ENCODE peak calls at places on chromosomes 16 and 17, in five cellular contexts. T, J, F, W and E are unnamed samples.
A peak's percentile ranks its signal among the peaks of the same experiment; 100 is the strongest.

GRCh38 chr16:84183911-84184310 is 2.9 kb downstream of the TAF1C start:
- DNase-seq in J (no peak), T (no peak), W (no peak), F (peak; percentile 51), E (peak; percentile 38)

GRCh38 chr17:2937331-2938003 is 125.9 kb downstream of the OR1D5 start:
- DNase-seq in F (peak; percentile 42), J (peak; percentile 44), T (no peak), W (peak; percentile 59), E (no peak)

GRCh38 chr16:1964046-1964505 is 550 bp downstream of the RPS2 start:
- DNase-seq in J (peak; percentile 34), W (no peak), F (peak; percentile 39), T (peak; percentile 59), E (no peak)

GRCh38 chr17:31803494-31804213 is 55.4 kb downstream of the COPRS start:
- DNase-seq in W (no peak), T (peak; percentile 28), J (no peak), F (no peak), E (no peak)

GRCh38 chr17:18230288-18231141 is 5.1 kb downstream of the LLGL1 start:
- DNase-seq in J (no peak), T (no peak), W (no peak), F (no peak), E (no peak)

GRCh38 chr17:31431098-31431794 is 39.8 kb downstream of the RAB11FIP4 start:
- DNase-seq in J (no peak), F (no peak), T (no peak), W (no peak), E (no peak)

GRCh38 chr17:55416470-55417052 is 5.1 kb downstream of the MMD start:
- DNase-seq in T (no peak), F (no peak), W (no peak), J (peak; percentile 31), E (no peak)

GRCh38 chr16:54630284-54630967 is 300.2 kb upstream of the IRX5 start:
- DNase-seq in F (no peak), J (peak; percentile 1), W (no peak), T (no peak), E (no peak)

GRCh38 chr17:57338257-57338919 is 82.1 kb downstream of the MSI2 start:
- DNase-seq in W (no peak), T (no peak), J (no peak), F (no peak), E (no peak)

GRCh38 chr16:65909310-65910050 is 457.0 kb upstream of the CDH5 start:
- DNase-seq in W (no peak), T (no peak), J (no peak), F (no peak), E (no peak)

GRCh38 chr17:54899721-54900456 is 763 bp upstream of the TOM1L1 start:
- DNase-seq in W (peak; percentile 78), T (peak; percentile 25), J (no peak), F (no peak), E (no peak)

GRCh38 chr17:65723356-65723928 is 162.0 kb upstream of the AXIN2 start:
- DNase-seq in T (no peak), F (peak; percentile 46), J (peak; percentile 20), W (no peak), E (no peak)

GRCh38 chr16:85860413-85861094 is 38.4 kb upstream of the IRF8 start:
- DNase-seq in F (no peak), T (no peak), J (no peak), W (no peak), E (no peak)

GRCh38 chr17:57735707-57736106 is 9.4 kb downstream of the CCDC182 start:
- DNase-seq in T (no peak), J (no peak), W (peak; percentile 60), F (no peak), E (peak; percentile 88)

GRCh38 chr17:74881073-74881472 is 8.3 kb upstream of the FDXR start:
- DNase-seq in F (no peak), T (no peak), J (no peak), W (no peak), E (no peak)

GRCh38 chr16:21663889-21664647 is at the start of gene OTOA:
- DNase-seq in W (peak; percentile 74), T (peak; percentile 11), J (no peak), F (no peak), E (no peak)

GRCh38 chr16:9007177-9007794 is 43.6 kb upstream of the USP7 start:
- DNase-seq in W (no peak), F (no peak), J (peak; percentile 43), T (no peak), E (no peak)

GRCh38 chr16:47971225-47971624 is 184.6 kb downstream of the ABCC12 start:
- DNase-seq in W (peak; percentile 25), F (no peak), J (no peak), T (no peak), E (no peak)

GRCh38 chr16:30085820-30086219 is 5.9 kb downstream of the TBX6 start:
- DNase-seq in T (no peak), W (no peak), F (no peak), J (no peak), E (no peak)

GRCh38 chr16:30084816-30085159 is 6.9 kb downstream of the TBX6 start:
- DNase-seq in W (no peak), T (no peak), J (peak; percentile 30), F (no peak), E (no peak)

GRCh38 chr16:30085247-30085646 is 6.5 kb downstream of the TBX6 start:
- DNase-seq in F (no peak), W (peak; percentile 70), T (no peak), J (no peak), E (no peak)

GRCh38 chr16:30087181-30087898 is 4.4 kb downstream of the TBX6 start:
- DNase-seq in W (no peak), T (no peak), F (no peak), J (no peak), E (no peak)

DNA sequence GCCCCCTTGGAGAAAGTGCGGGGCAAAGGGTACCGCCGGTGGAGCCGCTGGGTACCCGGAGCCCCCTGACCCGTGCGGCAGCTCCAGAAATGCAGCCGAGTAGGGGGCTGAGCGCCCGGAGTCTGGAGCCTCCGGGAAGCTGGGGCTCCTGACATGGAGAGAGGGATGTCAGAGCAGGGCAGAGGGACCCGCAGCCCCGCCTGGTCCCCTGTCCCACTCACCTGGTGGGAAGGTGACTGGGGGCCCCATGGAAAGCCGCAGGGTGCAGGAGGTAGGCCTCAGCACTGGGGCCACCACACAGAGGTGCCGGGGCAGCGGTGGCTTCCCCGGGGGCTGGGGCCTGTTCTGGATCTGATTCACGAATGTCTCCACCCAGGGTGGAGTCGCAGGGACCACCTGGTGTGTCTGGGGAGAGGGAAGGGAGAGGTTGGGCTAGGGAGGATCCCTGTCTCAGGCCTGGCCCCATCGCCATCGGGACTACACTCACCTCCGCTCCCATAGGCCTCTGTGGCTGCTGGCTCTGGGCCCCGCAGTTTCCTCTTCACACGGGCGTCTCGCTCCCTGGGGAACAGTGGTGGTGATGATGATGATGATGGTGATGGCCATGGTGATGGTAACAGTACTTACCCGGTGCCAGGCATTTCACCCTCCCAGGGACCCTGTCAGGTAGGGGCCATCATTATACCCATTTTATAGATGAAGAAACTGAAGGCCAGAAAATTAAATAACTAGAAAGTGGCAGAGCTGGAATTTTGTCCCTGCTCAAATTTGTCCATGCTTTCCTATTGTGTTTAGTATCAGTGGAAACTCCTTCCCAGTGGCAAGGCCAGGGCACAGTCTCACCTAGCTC is 5.2 kb downstream of the TBX6 start:
- DNase-seq in W (no peak), J (no peak), F (no peak), T (no peak), E (no peak)
- H3K9me3 ChIP-seq in W (no peaks in the 10 kb centered on the region), J (no peaks in the 10 kb centered on the region), F (no peaks in the 10 kb centered on the region), T (no peaks in the 10 kb centered on the region), E (no peaks in the 10 kb centered on the region)

GRCh38 chr17:79519152-79519523 is 91.7 kb downstream of the RBFOX3 start:
- DNase-seq in W (no peak), F (no peak), T (no peak), J (no peak), E (no peak)
- H3K27me3 ChIP-seq in W (peaks cover 9% of the 10 kb centered on the region), F (peaks cover 5% of the 10 kb centered on the region), T (peaks cover 1% of the 10 kb centered on the region), J (no peaks in the 10 kb centered on the region), E (no peaks in the 10 kb centered on the region)

GRCh38 chr16:11402051-11402744 is 56.9 kb downstream of the RMI2 start:
- DNase-seq in W (peak; percentile 44), J (no peak), F (no peak), T (peak; percentile 21), E (no peak)
- H3K9me3 ChIP-seq in W (no peaks in the 10 kb centered on the region), J (no peaks in the 10 kb centered on the region), F (no peaks in the 10 kb centered on the region), T (no peaks in the 10 kb centered on the region), E (no peaks in the 10 kb centered on the region)

GRCh38 chr17:9226130-9226793 is 205.0 kb downstream of the NTN1 start:
- DNase-seq in F (no peak), T (no peak), W (no peak), J (no peak), E (no peak)
- H3K27me3 ChIP-seq in F (no peaks in the 10 kb centered on the region), T (no peaks in the 10 kb centered on the region), W (no peaks in the 10 kb centered on the region), J (no peaks in the 10 kb centered on the region), E (no peaks in the 10 kb centered on the region)

DNA sequence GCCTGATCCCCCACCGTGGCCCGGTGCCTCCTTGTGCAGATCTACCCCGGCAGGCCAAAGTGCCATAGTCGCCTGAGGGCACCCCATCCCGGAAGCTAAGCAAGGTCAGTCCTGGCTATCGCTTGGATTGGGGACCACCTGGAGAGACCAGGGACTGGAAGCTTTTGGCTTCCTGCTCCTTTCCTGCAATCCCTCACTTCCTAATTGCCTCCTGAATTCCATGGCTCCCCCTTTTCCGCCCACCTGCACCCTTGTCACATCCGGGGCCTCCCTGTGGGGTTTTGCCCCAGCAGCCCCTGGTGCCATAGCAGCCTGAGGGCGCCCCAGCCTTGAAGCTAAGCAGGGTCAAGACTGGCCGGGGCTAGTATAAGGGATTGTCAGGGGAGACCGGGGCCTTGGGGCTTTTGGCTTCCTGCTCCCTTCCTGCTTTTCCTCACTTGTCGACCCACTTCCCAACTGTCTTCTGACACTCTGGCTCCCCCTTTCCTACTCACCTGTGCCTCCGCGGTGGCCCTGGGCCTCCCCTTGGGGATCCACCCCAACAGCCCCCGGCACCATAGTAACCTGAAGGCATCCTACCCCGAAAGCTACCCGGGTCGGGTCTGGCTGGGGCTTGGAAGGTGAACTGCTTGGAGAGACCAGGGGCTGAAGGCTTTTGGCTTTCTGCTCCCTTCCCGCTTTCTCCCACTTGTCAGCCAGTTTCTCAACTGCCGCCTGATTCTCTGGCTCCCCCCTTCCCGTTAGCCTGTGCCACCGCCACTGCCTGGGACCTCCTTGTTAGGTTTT is 2293.6 kb downstream of the TP53TG3F start:
- DNase-seq in F (no peak), J (no peak), T (no peak), W (no peak), E (no peak)
- H3K9me3 ChIP-seq in F (peaks cover 4% of the 10 kb centered on the region), J (no peaks in the 10 kb centered on the region), T (peaks cover 8% of the 10 kb centered on the region), W (no peaks in the 10 kb centered on the region), E (no peaks in the 10 kb centered on the region)